ENCODE peak calls at places on chromosomes 11 and 22, in four cellular contexts. P is endothelial cell, J is neural crest cell, O is H9. Z is an unnamed sample.

GRCh38 chr11:34595391-34595790 is 25.5 kb upstream of the EHF start:
- DNase-seq in O (no peak), J (no peak), P (no peak), Z (no peak)

GRCh38 chr22:36292823-36293530 is 40.0 kb downstream of the APOL1 start:
- DNase-seq in P (no peak), J (no peak), O (no peak), Z (no peak)

GRCh38 chr11:130772266-130773227 is 143.7 kb downstream of the SNX19 start:
- DNase-seq in O (no peak), P (no peak), J (no peak), Z (no peak)

GRCh38 chr11:120549346-120549745 is 37.8 kb downstream of the GRIK4 start:
- DNase-seq in O (no peak), P (no peak), J (no peak), Z (no peak)

GRCh38 chr22:35634981-35635540 is 13.2 kb upstream of the APOL6 start:
- DNase-seq in J (no peak), O (no peak), P (no peak), Z (no peak)

GRCh38 chr11:110121204-110121603 is 28.0 kb downstream of the ZC3H12C start:
- DNase-seq in J (no peak), O (no peak), P (no peak), Z (no peak)

GRCh38 chr11:83241291-83241946 is 44.7 kb downstream of the CCDC90B start:
- DNase-seq in O (peak), J (peak), P (peak), Z (no peak)

GRCh38 chr11:114147389-114148382 is 88.2 kb downstream of the ZBTB16 start:
- DNase-seq in P (no peak), J (no peak), O (no peak), Z (no peak)

GRCh38 chr11:11395126-11395525 is 42.1 kb upstream of the CSNK2A3 start:
- DNase-seq in J (no peak), O (no peak), P (no peak), Z (no peak)

GRCh38 chr11:131653244-131653643 is 282.8 kb downstream of the NTM start:
- DNase-seq in O (no peak), P (no peak), J (no peak), Z (peak)

GRCh38 chr11:36566407-36567053 is 1.3 kb upstream of the RAG1 start:
- DNase-seq in O (no peak), P (no peak), J (no peak), Z (no peak)

GRCh38 chr11:77547863-77548551 is 41.7 kb upstream of the AQP11 start:
- DNase-seq in P (peak), O (peak), J (peak), Z (no peak)

GRCh38 chr11:28759311-28759710 is 651.1 kb downstream of the METTL15 start:
- DNase-seq in J (no peak), P (no peak), O (no peak), Z (no peak)

GRCh38 chr11:112694813-112695212 is 266.4 kb upstream of the NCAM1 start:
- DNase-seq in P (no peak), O (no peak), J (no peak), Z (no peak)

GRCh38 chr11:18265949-18266348 is at the start of gene SAA1:
- DNase-seq in J (no peak), P (no peak), O (no peak), Z (no peak)

GRCh38 chr22:47369020-47369419 is 606.6 kb downstream of the TBC1D22A start:
- DNase-seq in O (peak), J (no peak), P (no peak), Z (peak)

GRCh38 chr11:107384136-107384535 is 73.5 kb downstream of the CWF19L2 start:
- DNase-seq in J (no peak), O (no peak), P (no peak), Z (no peak)

GRCh38 chr22:35422936-35423335 is 23.0 kb downstream of the MCM5 start:
- DNase-seq in O (no peak), P (no peak), J (no peak), Z (no peak)

GRCh38 chr22:44639891-44640617 is 62.0 kb upstream of the PRR5 start:
- DNase-seq in P (no peak), J (no peak), O (peak), Z (no peak)

GRCh38 chr22:44159811-44160210 is 20.9 kb upstream of the PARVG start:
- DNase-seq in J (no peak), O (no peak), P (no peak), Z (no peak)

GRCh38 chr11:57781529-57781943 is 19.9 kb downstream of the CTNND1 start:
- DNase-seq in P (no peak), J (no peak), O (peak), Z (no peak)

GRCh38 chr22:19689408-19689807 is 24.9 kb upstream of the SEPTIN5 start:
- DNase-seq in P (no peak), J (no peak), O (no peak), Z (no peak)

GRCh38 chr11:33179431-33179830 is 18.2 kb upstream of the CSTF3 start:
- DNase-seq in O (no peak), J (no peak), P (no peak), Z (no peak)

GRCh38 chr11:18312663-18313420 is 9.1 kb downstream of the HPS5 start:
- DNase-seq in J (no peak), O (no peak), P (no peak), Z (no peak)

GRCh38 chr11:110431212-110432073 is 1.7 kb downstream of the FDX1 start:
- DNase-seq in O (no peak), J (no peak), P (no peak), Z (no peak)

GRCh38 chr11:11895672-11896071 is 53.9 kb downstream of the USP47 start:
- DNase-seq in O (no peak), J (no peak), P (no peak), Z (no peak)

GRCh38 chr11:36478700-36479329 is 31.3 kb downstream of the TRAF6 start:
- DNase-seq in J (peak), P (peak), O (no peak), Z (no peak)

GRCh38 chr11:31442086-31442485 is 67.3 kb downstream of the IMMP1L start:
- DNase-seq in O (no peak), J (no peak), P (no peak), Z (no peak)

GRCh38 chr22:20577549-20577975 is 70.2 kb downstream of the MED15 start:
- DNase-seq in O (no peak), P (no peak), J (no peak), Z (peak)

GRCh38 chr11:113974741-113975470 is at the start of gene HTR3A:
- DNase-seq in J (peak), O (peak), P (peak), Z (no peak)

GRCh38 chr11:834371-835316 is 1.9 kb downstream of the CD151 start:
- DNase-seq in P (no peak), O (peak), J (no peak), Z (no peak)

GRCh38 chr22:31753005-31753633 is 700 bp upstream of the DEPDC5 start:
- DNase-seq in J (peak), P (peak), O (peak), Z (peak)

GRCh38 chr22:38213319-38214247 is 11.8 kb downstream of the MAFF start:
- DNase-seq in J (no peak), P (no peak), O (no peak), Z (no peak)

GRCh38 chr11:87666730-87667129 is 508.5 kb downstream of the RAB38 start:
- DNase-seq in O (no peak), J (no peak), P (no peak), Z (no peak)

GRCh38 chr22:20093437-20093836 is 13.4 kb downstream of the DGCR8 start:
- DNase-seq in J (no peak), O (no peak), P (no peak), Z (no peak)

GRCh38 chr11:80873309-80873999 is 1432.6 kb upstream of the TENM4 start:
- DNase-seq in J (no peak), O (no peak), P (no peak), Z (no peak)

GRCh38 chr11:859394-860131 is 16.9 kb downstream of the TSPAN4 start:
- DNase-seq in J (no peak), O (no peak), P (no peak), Z (no peak)

GRCh38 chr11:74020537-74020936 is 11.7 kb upstream of the UCP3 start:
- DNase-seq in J (no peak), O (no peak), P (no peak), Z (no peak)

GRCh38 chr11:115607621-115608191 is 103.5 kb upstream of the CADM1 start:
- DNase-seq in O (no peak), P (no peak), J (no peak), Z (no peak)

GRCh38 chr11:44949160-44950035 is 1.3 kb downstream of the TP53I11 start:
- DNase-seq in O (peak), J (peak), P (peak), Z (peak)

GRCh38 chr11:125553357-125553756 is 15.9 kb upstream of the EI24 start:
- DNase-seq in O (no peak), P (no peak), J (no peak), Z (no peak)

GRCh38 chr11:125550780-125551179 is 18.5 kb upstream of the EI24 start:
- DNase-seq in O (no peak), J (no peak), P (no peak), Z (no peak)

GRCh38 chr11:125552927-125553326 is 16.4 kb upstream of the EI24 start:
- DNase-seq in J (no peak), P (no peak), O (no peak), Z (no peak)

GRCh38 chr11:125551835-125552342 is 17.4 kb upstream of the EI24 start:
- DNase-seq in J (no peak), O (no peak), P (no peak), Z (no peak)

DNA sequence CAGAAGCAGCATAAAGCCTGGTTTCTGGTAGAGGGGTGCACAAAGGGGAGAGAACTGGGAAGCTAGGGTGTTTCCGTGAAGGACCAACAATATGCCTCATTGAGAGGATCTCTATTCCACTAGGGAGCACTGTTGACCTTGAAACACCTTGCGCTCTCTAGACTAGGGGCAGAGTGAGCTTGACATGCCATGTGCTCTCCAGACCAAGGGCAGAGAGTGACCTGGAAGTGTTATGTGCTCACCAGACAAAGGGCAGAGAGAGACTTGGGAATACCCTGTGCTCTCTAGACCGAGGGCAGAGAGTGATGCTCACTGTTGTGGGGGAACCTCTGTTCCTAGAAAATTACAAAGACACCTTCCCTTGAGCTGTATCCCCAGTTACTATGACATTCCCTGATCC is 15.2 kb upstream of the EI24 start:
- DNase-seq in J (no peak), P (no peak), O (no peak), Z (no peak)
- TF ChIP-seq CTCF in J (no peak), P (no peak), O (no peak), Z (no peak)

DNA sequence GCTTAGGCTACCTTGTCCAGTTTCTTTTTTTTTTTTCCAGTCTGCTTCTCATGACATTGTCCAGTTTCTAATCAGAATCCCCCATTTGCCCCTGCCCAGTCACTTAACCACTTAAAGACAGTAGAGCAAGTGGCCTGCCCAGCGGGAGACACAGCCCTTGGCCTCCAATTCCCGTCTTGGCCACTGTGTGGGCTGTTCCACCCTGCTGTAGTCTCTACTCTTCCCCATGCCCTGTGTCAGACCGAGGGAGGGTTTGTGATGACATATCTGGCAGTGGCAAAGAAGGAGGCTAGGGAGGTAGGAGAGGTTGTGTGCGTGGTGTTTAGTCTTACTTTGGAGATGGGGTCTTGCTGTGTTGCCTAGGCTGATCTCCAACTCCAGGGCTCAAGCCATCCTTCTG is 11.5 kb downstream of the PPFIA1 start:
- DNase-seq in O (no peak), P (no peak), J (no peak), Z (no peak)
- TF ChIP-seq CTCF in O (peak), P (no peak), J (no peak), Z (no peak)

GRCh38 chr11:96530473-96530872 is 140.7 kb downstream of the JRKL start:
- DNase-seq in P (no peak), J (no peak), O (no peak), Z (no peak)

GRCh38 chr11:96520939-96521338 is 131.1 kb downstream of the JRKL start:
- DNase-seq in P (no peak), J (no peak), O (no peak), Z (no peak)

GRCh38 chr11:96524475-96524874 is 134.7 kb downstream of the JRKL start:
- DNase-seq in O (no peak), P (no peak), J (no peak), Z (no peak)
- TF ChIP-seq CTCF in O (no peak), P (no peak), J (peak), Z (no peak)

GRCh38 chr11:19832901-19833300 is 120.3 kb downstream of the NAV2 start:
- DNase-seq in J (no peak), P (no peak), O (no peak), Z (no peak)

GRCh38 chr11:19832166-19832750 is 119.6 kb downstream of the NAV2 start:
- DNase-seq in O (no peak), P (no peak), J (peak), Z (no peak)

GRCh38 chr11:19838994-19839768 is 126.5 kb downstream of the NAV2 start:
- DNase-seq in P (no peak), J (no peak), O (no peak), Z (no peak)

GRCh38 chr11:19836666-19837065 is 124.0 kb downstream of the NAV2 start:
- DNase-seq in P (no peak), O (no peak), J (no peak), Z (no peak)

DNA sequence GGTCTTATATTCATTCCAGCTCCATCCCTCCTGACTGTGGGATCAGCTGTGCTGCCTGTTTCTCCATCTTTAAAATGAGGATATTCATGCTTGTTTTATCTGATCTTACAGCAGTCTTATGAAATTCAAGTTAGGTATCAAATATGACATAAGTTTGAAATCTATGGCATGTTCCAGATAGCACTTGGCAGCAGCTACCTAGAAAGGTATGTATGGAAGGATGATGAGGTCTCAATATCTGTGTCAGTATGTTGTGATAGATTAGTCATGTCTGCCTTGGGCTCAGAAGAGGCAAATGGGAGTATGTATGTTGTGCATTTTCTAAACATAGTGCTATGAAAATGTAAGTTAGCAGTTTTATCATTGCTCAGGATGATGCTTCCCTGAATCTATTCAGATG is 122.1 kb downstream of the NAV2 start:
- DNase-seq in P (no peak), J (no peak), O (no peak), Z (no peak)
- TF ChIP-seq CTCF in P (no peak), J (no peak), O (no peak), Z (no peak)

GRCh38 chr22:50292643-50293440 is 14.6 kb downstream of the PLXNB2 start:
- DNase-seq in J (no peak), P (no peak), O (no peak), Z (no peak)

GRCh38 chr22:50294319-50294656 is 13.2 kb downstream of the PLXNB2 start:
- DNase-seq in O (no peak), J (no peak), P (no peak), Z (no peak)

GRCh38 chr22:50289942-50290630 is 17.4 kb downstream of the PLXNB2 start:
- DNase-seq in P (no peak), J (no peak), O (no peak), Z (no peak)

GRCh38 chr22:50296658-50297490 is 10.6 kb downstream of the PLXNB2 start:
- DNase-seq in J (no peak), O (no peak), P (no peak), Z (no peak)

GRCh38 chr22:50293441-50294318 is 13.8 kb downstream of the PLXNB2 start:
- DNase-seq in O (peak), J (no peak), P (peak), Z (no peak)
- TF ChIP-seq CTCF in O (no peak), J (no peak), P (no peak), Z (no peak)

GRCh38 chr11:68044145-68044813 is 5.5 kb downstream of the TCIRG1 start:
- DNase-seq in J (no peak), P (no peak), O (peak), Z (no peak)
- TF ChIP-seq CTCF in J (no peak), P (no peak), O (no peak), Z (no peak)

GRCh38 chr11:6604081-6604626 is 580 bp downstream of the ILK start:
- DNase-seq in P (peak), J (no peak), O (peak), Z (peak)
- TF ChIP-seq CTCF in P (no peak), J (peak), O (peak), Z (no peak)

GRCh38 chr11:26137651-26138050 is 194.3 kb upstream of the ANO3 start:
- DNase-seq in J (no peak), O (no peak), P (no peak), Z (no peak)

GRCh38 chr11:26134053-26134452 is 197.9 kb upstream of the ANO3 start:
- DNase-seq in P (no peak), J (no peak), O (no peak), Z (no peak)

GRCh38 chr11:26134481-26135355 is 197.2 kb upstream of the ANO3 start:
- DNase-seq in O (peak), J (peak), P (peak), Z (no peak)
- TF ChIP-seq CTCF in O (peak), J (peak), P (no peak), Z (no peak)

DNA sequence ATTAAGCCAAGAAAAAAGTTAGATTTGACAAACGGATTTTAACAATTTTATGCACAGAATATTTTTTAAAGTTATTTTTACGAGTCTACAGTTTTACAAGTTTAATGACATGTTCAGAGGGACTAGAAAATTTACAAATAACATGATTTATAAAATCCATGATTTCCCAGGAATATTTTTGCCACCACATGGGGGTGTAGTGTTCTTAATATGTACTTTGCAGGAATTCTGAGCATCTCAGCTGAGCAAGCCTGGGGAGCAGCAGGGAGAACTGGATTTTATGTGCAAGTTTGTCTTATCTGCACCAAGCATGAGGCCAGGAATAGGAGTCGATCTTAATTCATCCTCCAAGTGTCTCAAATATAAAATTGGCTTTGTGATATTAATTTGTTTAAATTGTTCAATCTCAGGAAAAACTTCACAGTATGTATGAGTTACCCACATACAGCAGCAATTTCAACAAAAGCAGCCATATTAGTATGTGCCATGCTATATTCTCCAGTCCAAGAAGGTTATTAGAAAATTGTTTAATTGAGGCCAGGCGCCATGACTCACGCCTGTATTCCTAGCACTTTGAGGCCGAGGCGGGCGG is 826.3 kb downstream of the DLG2 start:
- DNase-seq in P (peak), J (no peak), O (no peak), Z (no peak)
- TF ChIP-seq CTCF in P (peak), J (peak), O (peak), Z (no peak)

Z was measured in lower leg skin.